ENCODE peak calls at places on chromosome 12, in nine cellular contexts. Q, J, A, M, V, F, W, X and N are unnamed samples. For H3K4me1, the result is how much of the 10 kb centered on the place peaks cover.

GRCh38 chr12:131916306-131917138 is 12.6 kb upstream of the PUS1 start:
- DNase-seq in Q (no peak), J (no peak), A (no peak), M (no peak), V (no peak), F (no peak), W (no peak), X (no peak), N (no peak)

GRCh38 chr12:3489057-3489456 is 1.9 kb upstream of the PRMT8 start:
- DNase-seq in Q (no peak), J (no peak), A (no peak), M (no peak), V (no peak), F (no peak), W (no peak), X (no peak), N (no peak)

GRCh38 chr12:11987906-11988305 is 82.8 kb upstream of the BCL2L14 start:
- DNase-seq in Q (no peak), J (no peak), A (no peak), M (no peak), V (no peak), F (no peak), W (no peak), X (no peak), N (no peak)

GRCh38 chr12:111129149-111129548 is 208.8 kb upstream of the MYL2 start:
- DNase-seq in Q (no peak), J (no peak), A (no peak), M (no peak), V (no peak), F (no peak), W (no peak), X (no peak), N (no peak)

GRCh38 chr12:113766880-113767878 is 198.9 kb downstream of the RBM19 start:
- DNase-seq in Q (peak), J (no peak), A (no peak), M (no peak), V (no peak), F (peak), W (no peak), X (no peak), N (no peak)

GRCh38 chr12:51620448-51620847 is 29.4 kb downstream of the SCN8A start:
- DNase-seq in Q (no peak), J (no peak), A (no peak), M (no peak), V (no peak), F (no peak), W (no peak), X (no peak), N (no peak)

GRCh38 chr12:47947273-47947672 is 16.1 kb upstream of the TMEM106C start:
- DNase-seq in Q (no peak), J (no peak), A (no peak), M (no peak), V (no peak), F (no peak), W (peak), X (no peak), N (no peak)

GRCh38 chr12:104167519-104168458 is 29.8 kb upstream of the NFYB start:
- DNase-seq in Q (no peak), J (no peak), A (no peak), M (no peak), V (no peak), F (no peak), W (no peak), X (no peak), N (no peak)

GRCh38 chr12:101653503-101653902 is 43.9 kb upstream of the CHPT1 start:
- DNase-seq in Q (peak), J (no peak), A (no peak), M (no peak), V (no peak), F (no peak), W (no peak), X (no peak), N (no peak)

GRCh38 chr12:25997401-25997973 is 39.0 kb downstream of the RASSF8 start:
- DNase-seq in Q (peak), J (no peak), A (no peak), M (no peak), V (no peak), F (no peak), W (no peak), X (no peak), N (no peak)

GRCh38 chr12:4991373-4991772 is 52.3 kb upstream of the KCNA5 start:
- DNase-seq in Q (no peak), J (no peak), A (no peak), M (no peak), V (no peak), F (no peak), W (no peak), X (no peak), N (no peak)

GRCh38 chr12:76002598-76003262 is 28.8 kb downstream of the PHLDA1 start:
- DNase-seq in Q (no peak), J (no peak), A (no peak), M (no peak), V (no peak), F (no peak), W (no peak), X (no peak), N (no peak)

GRCh38 chr12:108175310-108175709 is 46.2 kb downstream of the WSCD2 start:
- DNase-seq in Q (peak), J (no peak), A (no peak), M (no peak), V (no peak), F (no peak), W (no peak), X (no peak), N (no peak)

GRCh38 chr12:106113042-106113441 is 25.7 kb downstream of the NUAK1 start:
- DNase-seq in Q (no peak), J (peak), A (no peak), M (no peak), V (no peak), F (no peak), W (no peak), X (no peak), N (no peak)

GRCh38 chr12:20044836-20045235 is 323.5 kb upstream of the PDE3A start:
- DNase-seq in Q (no peak), J (no peak), A (no peak), M (no peak), V (no peak), F (no peak), W (no peak), X (no peak), N (no peak)

GRCh38 chr12:77940011-77940423 is 109.3 kb downstream of the NAV3 start:
- DNase-seq in Q (no peak), J (no peak), A (no peak), M (no peak), V (no peak), F (peak), W (no peak), X (no peak), N (no peak)

GRCh38 chr12:3595721-3596120 is 104.7 kb downstream of the PRMT8 start:
- DNase-seq in Q (no peak), J (no peak), A (no peak), M (no peak), V (peak), F (no peak), W (no peak), X (no peak), N (no peak)

GRCh38 chr12:25716842-25717241 is 163.8 kb upstream of the LMNTD1 start:
- DNase-seq in Q (no peak), J (no peak), A (no peak), M (no peak), V (no peak), F (no peak), W (no peak), X (no peak), N (no peak)

GRCh38 chr12:53378222-53378621 is 1.8 kb upstream of the SP1 start:
- DNase-seq in Q (no peak), J (no peak), A (no peak), M (no peak), V (peak), F (no peak), W (no peak), X (no peak), N (no peak)

GRCh38 chr12:77835982-77836381 is 5.3 kb downstream of the NAV3 start:
- DNase-seq in Q (no peak), J (no peak), A (no peak), M (no peak), V (no peak), F (no peak), W (no peak), X (no peak), N (no peak)

GRCh38 chr12:125856366-125856765 is 791.1 kb downstream of the AACS start:
- DNase-seq in Q (no peak), J (no peak), A (no peak), M (no peak), V (no peak), F (no peak), W (no peak), X (no peak), N (no peak)
- TF ChIP-seq POLR2AphosphoS5 in Q (no peak), J (no peak), A (no peak), M (no peak), V (no peak), F (no peak), W (no peak), X (no peak), N (no peak)

GRCh38 chr12:120833849-120834248 is 70.3 kb downstream of the SPPL3 start:
- DNase-seq in Q (no peak), J (no peak), A (no peak), M (no peak), V (no peak), F (no peak), W (no peak), X (no peak), N (no peak)
- H3K4me1 ChIP-seq in Q (under half), J (half or more), A (under half), M (under half), V (half or more), F (under half), W (half or more), X (under half), N (under half)

GRCh38 chr12:93380480-93381121 is 2.9 kb downstream of the NUDT4 start:
- DNase-seq in Q (peak), J (no peak), A (no peak), M (no peak), V (no peak), F (no peak), W (no peak), X (no peak), N (no peak)
- TF ChIP-seq POLR2AphosphoS5 in Q (no peak), J (no peak), A (no peak), M (peak), V (no peak), F (no peak), W (no peak), X (no peak), N (no peak)

DNA sequence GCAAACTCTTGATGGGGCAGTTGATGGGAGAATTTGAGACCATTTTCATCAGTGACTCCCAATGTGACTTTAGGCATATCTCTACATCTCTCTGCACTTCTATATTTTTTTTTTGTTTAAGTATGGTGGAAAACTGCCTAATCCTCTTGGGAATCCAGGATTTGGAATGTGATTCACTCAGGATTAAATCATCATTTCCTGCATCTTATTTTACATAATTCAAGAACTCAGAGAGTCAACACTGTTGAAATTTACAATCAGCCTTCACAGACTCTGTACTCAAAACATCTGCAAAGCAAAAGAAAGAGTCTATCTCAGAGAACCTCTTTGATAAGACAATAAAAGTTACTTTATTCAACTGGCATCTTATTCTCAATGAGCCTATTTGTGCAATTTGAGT is 260.7 kb upstream of the NOS1 start:
- DNase-seq in Q (no peak), J (no peak), A (no peak), M (no peak), V (no peak), F (no peak), W (no peak), X (no peak), N (no peak)
- H3K4me1 ChIP-seq in Q (under half), J (under half), A (under half), M (under half), V (under half), F (under half), W (under half), X (under half), N (under half)

GRCh38 chr12:10016881-10017280 is 6.5 kb downstream of the CLEC12B start:
- DNase-seq in Q (no peak), J (no peak), A (no peak), M (no peak), V (no peak), F (no peak), W (no peak), X (no peak), N (no peak)
- TF ChIP-seq POLR2AphosphoS5 in Q (no peak), J (no peak), A (no peak), M (no peak), V (no peak), F (no peak), W (no peak), X (no peak), N (no peak)

GRCh38 chr12:1842183-1842904 is 22.0 kb downstream of the LRTM2 start:
- DNase-seq in Q (no peak), J (no peak), A (peak), M (no peak), V (peak), F (no peak), W (peak), X (no peak), N (peak)
- H3K4me1 ChIP-seq in Q (under half), J (under half), A (under half), M (under half), V (under half), F (under half), W (under half), X (under half), N (under half)

DNA sequence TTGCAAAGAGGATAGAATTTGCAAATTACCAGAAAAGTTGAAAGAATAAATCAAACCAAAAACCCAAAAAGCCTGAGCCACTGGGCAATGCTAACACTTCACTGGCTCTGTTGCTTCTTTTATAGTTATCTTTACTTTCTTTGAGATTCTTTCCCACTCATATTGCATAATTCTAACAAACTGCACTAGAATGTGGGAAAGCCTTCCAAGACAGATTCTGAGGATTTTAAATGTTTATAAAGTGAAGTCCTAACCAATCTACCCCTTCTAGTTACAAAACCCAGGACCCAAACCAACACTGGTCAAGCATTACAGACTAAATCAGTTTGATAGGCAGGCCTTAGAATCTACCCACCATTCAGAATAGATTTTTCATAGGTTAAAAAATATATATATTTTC is 150.9 kb downstream of the MED13L start:
- DNase-seq in Q (no peak), J (no peak), A (no peak), M (no peak), V (no peak), F (no peak), W (no peak), X (no peak), N (no peak)
- TF ChIP-seq POLR2AphosphoS5 in Q (no peak), J (no peak), A (no peak), M (no peak), V (no peak), F (no peak), W (no peak), X (no peak), N (no peak)

GRCh38 chr12:22880810-22881209 is 255.8 kb downstream of the ETNK1 start:
- DNase-seq in Q (no peak), J (no peak), A (no peak), M (no peak), V (peak), F (no peak), W (no peak), X (no peak), N (no peak)
- H3K4me1 ChIP-seq in Q (under half), J (under half), A (under half), M (under half), V (under half), F (under half), W (under half), X (under half), N (under half)

GRCh38 chr12:79056775-79057174 is 192.2 kb downstream of the SYT1 start:
- DNase-seq in Q (no peak), J (no peak), A (no peak), M (no peak), V (no peak), F (no peak), W (no peak), X (no peak), N (no peak)

GRCh38 chr12:79057540-79057939 is 193.0 kb downstream of the SYT1 start:
- DNase-seq in Q (no peak), J (no peak), A (no peak), M (no peak), V (no peak), F (no peak), W (no peak), X (no peak), N (no peak)

GRCh38 chr12:79058342-79058741 is 193.8 kb downstream of the SYT1 start:
- DNase-seq in Q (no peak), J (no peak), A (no peak), M (no peak), V (no peak), F (no peak), W (no peak), X (no peak), N (no peak)

GRCh38 chr12:79053394-79053793 is 188.8 kb downstream of the SYT1 start:
- DNase-seq in Q (no peak), J (no peak), A (no peak), M (no peak), V (no peak), F (no peak), W (no peak), X (no peak), N (no peak)

GRCh38 chr12:79055926-79056674 is 191.5 kb downstream of the SYT1 start:
- DNase-seq in Q (no peak), J (no peak), A (no peak), M (no peak), V (no peak), F (no peak), W (no peak), X (no peak), N (no peak)
- TF ChIP-seq POLR2AphosphoS5 in Q (no peak), J (no peak), A (no peak), M (no peak), V (no peak), F (no peak), W (no peak), X (no peak), N (no peak)